ENCODE peak calls at places on chromosomes 1 and 21, in eight cellular contexts. One of them, this sample, is unnamed. For H3K27me3, the result is how much of the 10 kb centered on the place peaks cover.

GRCh38 chr1:185636848-185637247 is 97.3 kb upstream of the HMCN1 start:
- DNase-seq in adipocyte: no peak
- DNase-seq in DND-41: no peak
- DNase-seq in AG04450: no peak
- DNase-seq in CD8-positive, alpha-beta memory T cell: no peak
- DNase-seq in psoas muscle: no peak
- DNase-seq in PC-3: no peak
- DNase-seq in SK-N-SH: no peak
- DNase-seq in this sample: no peak

GRCh38 chr1:196152086-196152485 is 456.2 kb downstream of the KCNT2 start:
- DNase-seq in adipocyte: no peak
- DNase-seq in DND-41: no peak
- DNase-seq in AG04450: no peak
- DNase-seq in CD8-positive, alpha-beta memory T cell: no peak
- DNase-seq in psoas muscle: no peak
- DNase-seq in PC-3: no peak
- DNase-seq in SK-N-SH: no peak
- DNase-seq in this sample: no peak

GRCh38 chr1:116853680-116854191 is 56.0 kb upstream of the PTGFRN start:
- DNase-seq in adipocyte: peak
- DNase-seq in DND-41: no peak
- DNase-seq in AG04450: no peak
- DNase-seq in CD8-positive, alpha-beta memory T cell: no peak
- DNase-seq in psoas muscle: no peak
- DNase-seq in PC-3: peak
- DNase-seq in SK-N-SH: peak
- DNase-seq in this sample: no peak

GRCh38 chr1:239233626-239234025 is 152.7 kb upstream of the CHRM3 start:
- DNase-seq in adipocyte: no peak
- DNase-seq in DND-41: no peak
- DNase-seq in AG04450: no peak
- DNase-seq in CD8-positive, alpha-beta memory T cell: no peak
- DNase-seq in psoas muscle: no peak
- DNase-seq in PC-3: no peak
- DNase-seq in SK-N-SH: no peak
- DNase-seq in this sample: no peak

GRCh38 chr21:29238052-29238966 is 60.4 kb upstream of the BACH1 start:
- DNase-seq in adipocyte: peak
- DNase-seq in DND-41: no peak
- DNase-seq in AG04450: no peak
- DNase-seq in CD8-positive, alpha-beta memory T cell: no peak
- DNase-seq in psoas muscle: no peak
- DNase-seq in PC-3: no peak
- DNase-seq in SK-N-SH: no peak
- DNase-seq in this sample: no peak

GRCh38 chr1:40739455-40740008 is 44.1 kb upstream of the KCNQ4 start:
- DNase-seq in adipocyte: peak
- DNase-seq in DND-41: no peak
- DNase-seq in AG04450: no peak
- DNase-seq in CD8-positive, alpha-beta memory T cell: no peak
- DNase-seq in psoas muscle: no peak
- DNase-seq in PC-3: no peak
- DNase-seq in SK-N-SH: no peak
- DNase-seq in this sample: no peak

GRCh38 chr1:241423541-241424479 is 66.8 kb upstream of the RGS7 start:
- DNase-seq in adipocyte: peak
- DNase-seq in DND-41: no peak
- DNase-seq in AG04450: peak
- DNase-seq in CD8-positive, alpha-beta memory T cell: no peak
- DNase-seq in psoas muscle: no peak
- DNase-seq in PC-3: peak
- DNase-seq in SK-N-SH: peak
- DNase-seq in this sample: no peak

GRCh38 chr1:177082855-177083741 is 81.4 kb downstream of the ASTN1 start:
- DNase-seq in adipocyte: peak
- DNase-seq in DND-41: no peak
- DNase-seq in AG04450: no peak
- DNase-seq in CD8-positive, alpha-beta memory T cell: no peak
- DNase-seq in psoas muscle: no peak
- DNase-seq in PC-3: peak
- DNase-seq in SK-N-SH: peak
- DNase-seq in this sample: no peak

GRCh38 chr1:244821134-244821533 is 14.3 kb upstream of the COX20 start:
- DNase-seq in adipocyte: no peak
- DNase-seq in DND-41: no peak
- DNase-seq in AG04450: no peak
- DNase-seq in CD8-positive, alpha-beta memory T cell: no peak
- DNase-seq in psoas muscle: no peak
- DNase-seq in PC-3: peak
- DNase-seq in SK-N-SH: no peak
- DNase-seq in this sample: no peak

GRCh38 chr1:116508984-116509980 is 61.5 kb downstream of the CD58 start:
- DNase-seq in adipocyte: peak
- DNase-seq in DND-41: no peak
- DNase-seq in AG04450: no peak
- DNase-seq in CD8-positive, alpha-beta memory T cell: no peak
- DNase-seq in psoas muscle: no peak
- DNase-seq in PC-3: peak
- DNase-seq in SK-N-SH: no peak
- DNase-seq in this sample: no peak

GRCh38 chr1:32791881-32792280 is 25.3 kb downstream of the YARS1 start:
- DNase-seq in adipocyte: no peak
- DNase-seq in DND-41: no peak
- DNase-seq in AG04450: no peak
- DNase-seq in CD8-positive, alpha-beta memory T cell: no peak
- DNase-seq in psoas muscle: no peak
- DNase-seq in PC-3: peak
- DNase-seq in SK-N-SH: no peak
- DNase-seq in this sample: no peak

GRCh38 chr1:219549215-219549614 is 63.7 kb downstream of the ZC3H11B start:
- DNase-seq in adipocyte: peak
- DNase-seq in DND-41: no peak
- DNase-seq in AG04450: no peak
- DNase-seq in CD8-positive, alpha-beta memory T cell: no peak
- DNase-seq in psoas muscle: no peak
- DNase-seq in PC-3: peak
- DNase-seq in SK-N-SH: no peak
- DNase-seq in this sample: no peak

GRCh38 chr1:154490327-154490726 is 11.7 kb upstream of the TDRD10 start:
- DNase-seq in adipocyte: no peak
- DNase-seq in DND-41: no peak
- DNase-seq in AG04450: no peak
- DNase-seq in CD8-positive, alpha-beta memory T cell: no peak
- DNase-seq in psoas muscle: no peak
- DNase-seq in PC-3: no peak
- DNase-seq in SK-N-SH: no peak
- DNase-seq in this sample: no peak

GRCh38 chr1:10283318-10283984 is 73.1 kb downstream of the KIF1B start:
- DNase-seq in adipocyte: no peak
- DNase-seq in DND-41: no peak
- DNase-seq in AG04450: no peak
- DNase-seq in CD8-positive, alpha-beta memory T cell: no peak
- DNase-seq in psoas muscle: no peak
- DNase-seq in PC-3: no peak
- DNase-seq in SK-N-SH: no peak
- DNase-seq in this sample: no peak

GRCh38 chr1:34126486-34126885 is 38.5 kb downstream of the CSMD2 start:
- DNase-seq in adipocyte: no peak
- DNase-seq in DND-41: no peak
- DNase-seq in AG04450: no peak
- DNase-seq in CD8-positive, alpha-beta memory T cell: no peak
- DNase-seq in psoas muscle: no peak
- DNase-seq in PC-3: no peak
- DNase-seq in SK-N-SH: no peak
- DNase-seq in this sample: no peak

GRCh38 chr21:35559881-35560280 is 500.4 kb downstream of the SETD4 start:
- DNase-seq in adipocyte: peak
- DNase-seq in DND-41: no peak
- DNase-seq in AG04450: no peak
- DNase-seq in CD8-positive, alpha-beta memory T cell: no peak
- DNase-seq in psoas muscle: no peak
- DNase-seq in PC-3: no peak
- DNase-seq in SK-N-SH: no peak
- DNase-seq in this sample: no peak

GRCh38 chr1:244761279-244761678 is 74.2 kb upstream of the COX20 start:
- DNase-seq in adipocyte: no peak
- DNase-seq in DND-41: no peak
- DNase-seq in AG04450: no peak
- DNase-seq in CD8-positive, alpha-beta memory T cell: no peak
- DNase-seq in psoas muscle: no peak
- DNase-seq in PC-3: no peak
- DNase-seq in SK-N-SH: peak
- DNase-seq in this sample: no peak

GRCh38 chr1:71345491-71345890 is 264.7 kb upstream of the ZRANB2 start:
- DNase-seq in adipocyte: no peak
- DNase-seq in DND-41: no peak
- DNase-seq in AG04450: no peak
- DNase-seq in CD8-positive, alpha-beta memory T cell: no peak
- DNase-seq in psoas muscle: no peak
- DNase-seq in PC-3: no peak
- DNase-seq in SK-N-SH: no peak
- DNase-seq in this sample: no peak
- H3K27me3 ChIP-seq in adipocyte: under half
- H3K27me3 ChIP-seq in DND-41: under half
- H3K27me3 ChIP-seq in AG04450: under half
- H3K27me3 ChIP-seq in CD8-positive, alpha-beta memory T cell: under half
- H3K27me3 ChIP-seq in psoas muscle: under half
- H3K27me3 ChIP-seq in PC-3: under half
- H3K27me3 ChIP-seq in SK-N-SH: under half
- H3K27me3 ChIP-seq in this sample: under half

GRCh38 chr1:151990856-151991198 is 2.8 kb downstream of the S100A10 start:
- DNase-seq in adipocyte: peak
- DNase-seq in DND-41: no peak
- DNase-seq in AG04450: no peak
- DNase-seq in CD8-positive, alpha-beta memory T cell: no peak
- DNase-seq in psoas muscle: no peak
- DNase-seq in PC-3: peak
- DNase-seq in SK-N-SH: no peak
- DNase-seq in this sample: peak
- H3K27me3 ChIP-seq in adipocyte: under half
- H3K27me3 ChIP-seq in DND-41: under half
- H3K27me3 ChIP-seq in AG04450: under half
- H3K27me3 ChIP-seq in CD8-positive, alpha-beta memory T cell: under half
- H3K27me3 ChIP-seq in psoas muscle: half or more
- H3K27me3 ChIP-seq in PC-3: under half
- H3K27me3 ChIP-seq in SK-N-SH: under half
- H3K27me3 ChIP-seq in this sample: under half

GRCh38 chr1:2612591-2613365 is 20.0 kb downstream of the MMEL1 start:
- DNase-seq in adipocyte: no peak
- DNase-seq in DND-41: no peak
- DNase-seq in AG04450: no peak
- DNase-seq in CD8-positive, alpha-beta memory T cell: no peak
- DNase-seq in psoas muscle: no peak
- DNase-seq in PC-3: no peak
- DNase-seq in SK-N-SH: no peak
- DNase-seq in this sample: no peak
- H3K27me3 ChIP-seq in adipocyte: under half
- H3K27me3 ChIP-seq in DND-41: under half
- H3K27me3 ChIP-seq in AG04450: under half
- H3K27me3 ChIP-seq in CD8-positive, alpha-beta memory T cell: under half
- H3K27me3 ChIP-seq in psoas muscle: under half
- H3K27me3 ChIP-seq in PC-3: under half
- H3K27me3 ChIP-seq in SK-N-SH: under half
- H3K27me3 ChIP-seq in this sample: under half

GRCh38 chr1:2039251-2039650 is 11.0 kb upstream of the PRKCZ start:
- DNase-seq in adipocyte: no peak
- DNase-seq in DND-41: no peak
- DNase-seq in AG04450: no peak
- DNase-seq in CD8-positive, alpha-beta memory T cell: no peak
- DNase-seq in psoas muscle: no peak
- DNase-seq in PC-3: no peak
- DNase-seq in SK-N-SH: no peak
- DNase-seq in this sample: no peak

GRCh38 chr1:2038229-2038628 is 12.0 kb upstream of the PRKCZ start:
- DNase-seq in adipocyte: no peak
- DNase-seq in DND-41: no peak
- DNase-seq in AG04450: no peak
- DNase-seq in CD8-positive, alpha-beta memory T cell: no peak
- DNase-seq in psoas muscle: no peak
- DNase-seq in PC-3: no peak
- DNase-seq in SK-N-SH: no peak
- DNase-seq in this sample: no peak

GRCh38 chr1:2036287-2036686 is 13.9 kb upstream of the PRKCZ start:
- DNase-seq in adipocyte: no peak
- DNase-seq in DND-41: no peak
- DNase-seq in AG04450: no peak
- DNase-seq in CD8-positive, alpha-beta memory T cell: no peak
- DNase-seq in psoas muscle: no peak
- DNase-seq in PC-3: no peak
- DNase-seq in SK-N-SH: no peak
- DNase-seq in this sample: no peak

GRCh38 chr1:2041305-2041704 is 8.9 kb upstream of the PRKCZ start:
- DNase-seq in adipocyte: no peak
- DNase-seq in DND-41: no peak
- DNase-seq in AG04450: no peak
- DNase-seq in CD8-positive, alpha-beta memory T cell: no peak
- DNase-seq in psoas muscle: no peak
- DNase-seq in PC-3: no peak
- DNase-seq in SK-N-SH: no peak
- DNase-seq in this sample: no peak

DNA sequence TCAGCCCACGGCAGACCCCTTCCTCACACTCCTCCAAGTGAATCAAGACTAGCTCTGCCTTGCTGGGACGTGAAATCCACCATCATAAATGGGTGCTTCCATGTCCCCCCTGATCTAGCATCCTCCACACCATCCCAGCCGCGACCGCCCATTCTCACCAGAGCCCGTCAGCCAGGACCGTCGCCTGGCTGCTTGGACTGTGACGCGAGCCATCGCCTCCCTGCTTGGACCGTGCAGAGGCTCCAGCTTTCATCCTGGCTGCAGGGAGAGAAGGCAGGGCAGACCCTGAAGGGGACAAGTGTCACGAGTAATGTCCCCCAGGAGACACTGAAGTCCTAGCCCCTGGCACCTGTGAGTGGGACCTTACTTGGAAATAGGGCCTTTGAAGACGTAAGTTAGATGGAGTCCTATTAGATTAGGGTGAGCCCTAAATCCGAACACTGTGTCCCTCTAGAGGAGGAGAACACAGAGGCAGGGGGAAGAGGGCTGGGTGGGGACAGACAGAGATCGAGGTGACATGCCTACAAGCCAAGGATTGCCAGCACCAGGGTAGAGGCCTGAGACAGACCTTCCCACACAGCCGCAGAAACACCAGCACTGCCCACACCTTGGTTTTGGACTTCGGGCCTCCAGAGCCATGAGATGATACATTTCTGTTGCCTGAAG is 12.8 kb upstream of the PRKCZ start:
- DNase-seq in adipocyte: no peak
- DNase-seq in DND-41: no peak
- DNase-seq in AG04450: no peak
- DNase-seq in CD8-positive, alpha-beta memory T cell: no peak
- DNase-seq in psoas muscle: no peak
- DNase-seq in PC-3: no peak
- DNase-seq in SK-N-SH: no peak
- DNase-seq in this sample: no peak
- H3K27me3 ChIP-seq in adipocyte: under half
- H3K27me3 ChIP-seq in DND-41: under half
- H3K27me3 ChIP-seq in AG04450: under half
- H3K27me3 ChIP-seq in CD8-positive, alpha-beta memory T cell: under half
- H3K27me3 ChIP-seq in psoas muscle: under half
- H3K27me3 ChIP-seq in PC-3: under half
- H3K27me3 ChIP-seq in SK-N-SH: under half
- H3K27me3 ChIP-seq in this sample: under half

This sample was measured in sigmoid colon.